ENCODE peak calls at places on chromosomes 1 and 21, in five cellular contexts. R is lower leg skin; D is cardiac muscle cell; U is fibroblast of lung; N is CD8-positive, alpha-beta T cell. J is an unnamed sample.

GRCh38 chr1:43294761-43295160 is 6.0 kb upstream of the TIE1 start:
- DNase-seq in R (no peak), D (no peak), U (no peak), N (no peak), J (no peak)

GRCh38 chr1:161706483-161707347 is at the start of gene FCRLA:
- DNase-seq in R (no peak), D (peak; percentile 86), U (peak; percentile 74), N (no peak), J (peak; percentile 98)

GRCh38 chr1:220318673-220319072 is 46.4 kb upstream of the RAB3GAP2 start:
- DNase-seq in R (no peak), D (no peak), U (no peak), N (no peak), J (no peak)

GRCh38 chr1:113511269-113511668 is 121.0 kb downstream of the MAGI3 start:
- DNase-seq in R (no peak), D (no peak), U (no peak), N (no peak), J (no peak)

GRCh38 chr1:198601936-198602889 is 36.6 kb upstream of the PTPRC start:
- DNase-seq in R (no peak), D (no peak), U (no peak), N (no peak), J (peak; percentile 64)

GRCh38 chr1:109255097-109255651 is 5.8 kb downstream of the CELSR2 start:
- DNase-seq in R (no peak), D (peak; percentile 8), U (no peak), N (no peak), J (no peak)

GRCh38 chr1:20658166-20658915 is 2.8 kb downstream of the DDOST start:
- DNase-seq in R (no peak), D (no peak), U (no peak), N (no peak), J (no peak)

GRCh38 chr1:47675721-47676120 is 237.9 kb downstream of the FOXD2 start:
- DNase-seq in R (no peak), D (no peak), U (no peak), N (no peak), J (no peak)

GRCh38 chr1:162187676-162188075 is 118.2 kb downstream of the NOS1AP start:
- DNase-seq in R (no peak), D (peak; percentile 71), U (peak; percentile 17), N (no peak), J (peak; percentile 55)

GRCh38 chr1:26094076-26094669 is 17.5 kb upstream of the PDIK1L start:
- DNase-seq in R (no peak), D (peak; percentile 36), U (no peak), N (no peak), J (no peak)

GRCh38 chr21:17454315-17455027 is 58.4 kb upstream of the CXADR start:
- DNase-seq in R (peak; percentile 63), D (peak; percentile 77), U (peak; percentile 88), N (no peak), J (peak; percentile 93)

GRCh38 chr1:80218112-80218511 is 1211.6 kb upstream of the ADGRL4 start:
- DNase-seq in R (no peak), D (peak; percentile 72), U (peak; percentile 75), N (no peak), J (peak; percentile 72)

GRCh38 chr1:218591966-218592365 is 246.8 kb downstream of the TGFB2 start:
- DNase-seq in R (no peak), D (no peak), U (no peak), N (no peak), J (no peak)

GRCh38 chr1:188660573-188660972 is 1817.1 kb downstream of the BRINP3 start:
- DNase-seq in R (no peak), D (no peak), U (no peak), N (no peak), J (no peak)
- H3K4me3 ChIP-seq in R (no peak overlapping the region), D (no peak overlapping the region), U (no peak overlapping the region), N (no peak overlapping the region), J (no peak overlapping the region)

GRCh38 chr1:16006010-16006409 is 2.0 kb downstream of the SRARP start:
- DNase-seq in R (no peak), D (no peak), U (no peak), N (no peak), J (no peak)

GRCh38 chr1:16007671-16008341 is 3.8 kb downstream of the SRARP start:
- DNase-seq in R (no peak), D (no peak), U (no peak), N (no peak), J (no peak)

GRCh38 chr1:16009030-16009460 is 5.0 kb downstream of the SRARP start:
- DNase-seq in R (peak; percentile 73), D (peak; percentile 83), U (peak; percentile 70), N (peak; percentile 54), J (peak; percentile 66)

GRCh38 chr1:16005597-16005996 is 1.6 kb downstream of the SRARP start:
- DNase-seq in R (no peak), D (no peak), U (no peak), N (no peak), J (no peak)

DNA sequence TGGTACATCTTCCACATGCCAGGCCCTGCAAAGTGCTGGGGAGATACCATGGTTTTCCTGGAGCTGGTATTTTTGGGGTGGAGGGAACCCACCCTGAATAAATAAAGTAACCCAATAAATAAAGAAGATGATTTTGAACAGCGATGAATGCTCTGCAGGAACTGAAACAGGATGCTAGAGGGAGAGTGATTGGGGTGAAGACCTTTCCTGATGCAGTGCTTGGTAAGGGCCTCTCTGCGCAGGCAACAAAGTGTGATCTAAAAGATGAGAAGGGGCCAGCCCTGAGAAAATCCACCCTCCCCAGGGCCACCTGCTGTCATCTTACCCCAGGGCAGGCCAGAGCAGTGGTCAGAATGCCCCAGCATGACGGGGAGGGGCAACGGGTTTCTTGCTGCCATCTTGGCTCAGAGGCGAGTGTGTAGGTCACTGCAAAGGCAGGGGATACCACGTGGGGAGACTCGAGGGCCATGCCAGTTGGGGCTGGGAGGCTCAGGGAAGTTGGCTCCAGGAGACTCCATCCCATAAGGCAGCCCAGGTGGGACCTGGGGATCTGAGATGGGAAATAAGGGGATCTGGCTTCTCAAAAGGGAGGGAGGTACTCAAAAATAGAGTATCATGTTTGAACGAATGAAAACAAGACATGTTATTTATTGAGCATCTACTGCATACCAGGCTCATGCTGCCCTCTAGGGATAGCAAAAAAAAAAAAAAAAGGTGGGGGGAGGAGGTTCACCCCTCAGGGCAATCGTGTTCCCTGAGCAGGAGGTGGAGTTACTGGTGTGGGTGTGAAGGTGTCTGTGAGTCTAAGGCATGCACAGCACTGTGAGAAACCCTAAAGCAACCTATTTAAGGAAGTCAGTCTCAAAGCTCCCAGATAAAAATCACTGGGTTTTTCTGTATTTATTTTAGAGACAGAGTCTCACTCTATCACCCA is 2.8 kb downstream of the SRARP start:
- DNase-seq in R (no peak), D (peak; percentile 40), U (peak; percentile 17), N (no peak), J (peak; percentile 34)
- TF ChIP-seq CTCF in R (no peak), D (peak; percentile 21), U (peak; percentile 13), N (no peak), J (peak; percentile 31)

DNA sequence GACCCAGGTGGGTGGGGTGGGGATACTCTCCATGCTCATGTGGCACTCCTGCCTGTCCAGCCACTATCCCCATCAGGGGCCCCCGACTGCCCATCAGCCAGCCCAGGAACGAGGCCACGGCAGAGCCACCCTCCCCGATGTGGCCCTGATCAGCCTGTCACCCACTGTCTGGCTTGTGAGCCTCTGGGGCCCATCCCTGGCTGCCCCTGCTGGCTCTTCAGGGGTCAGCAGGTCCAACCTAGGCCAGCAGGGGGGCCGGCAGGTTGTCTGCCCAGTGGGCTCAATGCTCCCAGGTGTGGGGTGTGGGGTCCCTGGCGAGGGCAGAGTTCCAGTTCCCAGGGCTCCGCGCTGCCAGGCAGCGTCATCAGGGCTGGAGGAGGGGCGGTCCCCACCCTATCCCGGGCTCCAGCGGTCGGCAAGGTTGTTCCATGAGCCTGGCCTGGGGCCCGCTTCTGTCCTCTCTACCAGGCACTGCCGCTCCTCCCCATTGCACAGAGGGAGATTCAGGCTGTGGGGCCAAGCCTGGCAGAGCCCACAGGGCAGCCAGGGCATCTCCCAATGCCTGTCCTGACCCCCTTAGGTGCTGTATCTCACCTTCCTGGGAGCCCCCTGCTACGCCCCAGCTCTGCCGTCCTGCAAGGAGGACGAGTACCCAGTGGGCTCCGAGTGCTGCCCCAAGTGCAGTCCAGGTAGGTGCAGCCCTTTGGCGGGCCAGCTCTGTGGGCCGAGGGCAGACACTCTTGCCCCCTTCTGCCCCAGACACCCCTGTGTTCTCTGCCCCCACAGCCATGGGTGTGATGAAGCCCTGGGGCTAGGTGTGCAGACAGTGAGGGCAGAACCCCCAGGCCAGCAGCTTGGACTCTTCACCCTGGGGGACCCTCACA is 1.2 kb downstream of the TNFRSF14 start:
- DNase-seq in R (no peak), D (no peak), U (no peak), N (no peak), J (no peak)
- H3K4me3 ChIP-seq in R (no peak overlapping the region), D (no peak overlapping the region), U (peak overlapping the region; percentile 5), N (peak overlapping the region; percentile 99), J (no peak overlapping the region)

DNA sequence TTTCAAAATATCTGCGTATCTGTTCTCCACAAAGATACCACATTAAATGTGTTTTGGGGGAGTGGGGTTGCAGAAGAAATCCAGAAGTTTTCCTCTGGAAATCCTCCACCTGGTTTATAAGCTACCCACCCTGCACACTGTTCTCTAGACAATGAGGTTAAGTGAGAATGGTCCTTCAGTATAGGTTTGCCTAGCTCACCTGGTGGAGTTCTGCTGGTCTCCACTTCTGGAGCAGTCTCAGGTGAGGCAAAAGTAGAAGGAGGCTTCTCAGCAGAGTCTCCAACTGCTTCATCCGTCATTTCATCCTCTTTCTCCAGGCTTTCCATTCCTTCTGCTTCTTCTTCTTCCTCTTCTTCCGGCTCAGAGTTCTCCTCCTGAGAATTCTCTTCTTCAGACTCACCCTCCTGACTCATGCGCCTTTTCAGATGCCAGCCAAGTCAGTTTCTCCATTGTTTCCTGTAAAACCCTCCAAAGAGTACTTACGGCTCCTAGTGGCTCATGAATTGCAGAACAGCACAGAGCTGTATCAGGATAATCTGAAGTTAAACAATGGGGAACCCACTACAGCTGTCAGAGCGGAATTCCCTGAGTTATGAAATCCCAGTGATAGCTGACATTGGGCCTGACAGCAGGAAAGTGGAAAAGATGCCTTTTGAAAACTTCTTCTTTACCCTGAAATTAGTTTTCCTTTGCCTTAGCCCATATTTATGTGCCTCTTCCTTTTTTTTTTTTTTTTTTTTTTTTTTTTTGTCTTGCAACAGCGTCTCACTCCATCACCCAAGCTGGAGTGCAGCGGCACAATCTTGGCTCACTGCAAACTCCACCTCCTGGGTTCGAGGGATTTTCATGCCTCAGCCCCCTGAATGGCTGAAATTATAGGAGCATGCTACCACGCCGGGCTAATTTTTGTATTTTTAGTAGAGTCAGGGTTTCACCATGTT is 38.5 kb downstream of the MSTO1 start:
- DNase-seq in R (peak; percentile 43), D (peak; percentile 95), U (peak; percentile 90), N (no peak), J (peak; percentile 89)
- TF ChIP-seq CTCF in R (no peak), D (peak; percentile 68), U (peak; percentile 78), N (no peak), J (peak; percentile 78)

DNA sequence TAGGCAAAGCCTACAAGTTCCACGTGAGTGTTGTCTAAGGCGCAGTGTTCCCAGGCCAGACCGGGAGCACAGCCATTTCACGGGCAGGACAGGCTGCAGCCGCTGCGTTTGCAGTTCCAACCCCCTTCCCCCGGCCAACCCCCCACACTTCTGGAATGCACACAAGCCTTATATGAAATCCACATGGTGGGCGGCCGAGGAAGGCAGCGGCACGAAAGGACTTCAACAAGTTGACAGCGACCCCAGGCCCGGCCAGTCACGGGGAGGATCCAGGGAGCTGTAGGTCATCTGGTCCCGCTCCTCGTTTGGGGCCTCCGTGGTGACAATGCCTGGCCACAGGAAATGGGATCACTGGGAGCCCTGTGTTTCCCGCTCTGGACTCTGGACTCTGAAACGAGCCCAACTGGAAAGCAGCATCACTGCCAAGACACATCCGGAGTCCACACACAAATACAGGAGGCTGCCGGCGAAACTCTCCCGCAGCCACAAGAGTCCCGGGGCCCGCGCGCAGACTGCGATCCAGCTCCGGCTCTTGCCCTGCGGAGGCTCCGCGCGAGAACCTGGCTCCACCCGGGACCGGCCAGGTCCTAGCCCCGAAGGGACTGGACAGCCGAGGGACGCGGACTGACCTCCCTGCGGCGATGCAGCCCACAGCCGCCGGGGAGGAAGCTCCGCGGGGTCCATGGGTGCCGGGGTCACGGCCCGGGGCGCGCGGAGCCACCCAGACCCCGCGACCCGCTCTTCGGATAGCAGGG is 794 bp downstream of the NID1 start:
- DNase-seq in R (peak; percentile 49), D (peak; percentile 83), U (peak; percentile 85), N (no peak), J (peak; percentile 66)
- H3K4me3 ChIP-seq in R (peak overlapping the region; percentile 73), D (peak overlapping the region; percentile 68), U (peak overlapping the region; percentile 73), N (peak overlapping the region; percentile 37), J (peak overlapping the region; percentile 82)

J was measured in fibroblast of mammary gland.